ENCODE peak calls at places on chromosomes 16 and 17, in six cellular contexts. P is AG04450, Y is Calu3, I is nephron progenitor cell, N is gastrocnemius medialis, M is MM.1S. E is an unnamed sample.
A peak's percentile ranks its signal among the peaks of the same experiment; 100 is the strongest.

GRCh38 chr17:68437979-68438877 is 19.1 kb downstream of the WIPI1 start:
- DNase-seq in P (no peak), Y (peak; percentile 30), I (no peak), N (no peak), M (peak; percentile 89), E (no peak)

GRCh38 chr16:5446623-5447240 is 349.1 kb upstream of the EEF2KMT start:
- DNase-seq in P (no peak), Y (no peak), I (no peak), N (no peak), M (no peak), E (no peak)

GRCh38 chr16:29674188-29674587 is 4.8 kb upstream of the QPRT start:
- DNase-seq in P (no peak), Y (no peak), I (no peak), N (no peak), M (no peak), E (no peak)

GRCh38 chr17:8707591-8708453 is 36.8 kb downstream of the CCDC42 start:
- DNase-seq in P (no peak), Y (no peak), I (no peak), N (no peak), M (no peak), E (no peak)

GRCh38 chr16:76583466-76583865 is 306.3 kb downstream of the CNTNAP4 start:
- DNase-seq in P (no peak), Y (no peak), I (no peak), N (no peak), M (no peak), E (no peak)

GRCh38 chr17:47135235-47135634 is 53.9 kb downstream of the CDC27 start:
- DNase-seq in P (no peak), Y (no peak), I (no peak), N (no peak), M (no peak), E (no peak)

GRCh38 chr16:15434079-15434424 is 336 bp upstream of the BMERB1 start:
- DNase-seq in P (no peak), Y (no peak), I (no peak), N (no peak), M (no peak), E (no peak)

GRCh38 chr17:7241783-7242716 is at the start of gene GABARAP:
- DNase-seq in P (peak; percentile 82), Y (peak; percentile 81), I (peak; percentile 96), N (peak; percentile 88), M (peak; percentile 92), E (peak; percentile 88)

GRCh38 chr17:10151667-10152496 is 46.5 kb downstream of the GAS7 start:
- DNase-seq in P (no peak), Y (no peak), I (no peak), N (peak; percentile 16), M (no peak), E (no peak)

GRCh38 chr17:78781339-78782304 is at the start of gene CYTH1:
- DNase-seq in P (no peak), Y (peak; percentile 43), I (peak; percentile 68), N (no peak), M (peak; percentile 44), E (peak; percentile 31)

GRCh38 chr16:68116256-68116853 is 31.2 kb downstream of the NFATC3 start:
- DNase-seq in P (no peak), Y (no peak), I (no peak), N (no peak), M (peak; percentile 10), E (no peak)

GRCh38 chr17:21705021-21705601 is 12.8 kb downstream of the KCNJ18 start:
- DNase-seq in P (no peak), Y (no peak), I (no peak), N (no peak), M (no peak), E (no peak)

GRCh38 chr16:87210949-87211348 is 106.2 kb downstream of the C16orf95 start:
- DNase-seq in P (no peak), Y (no peak), I (no peak), N (no peak), M (no peak), E (no peak)

GRCh38 chr16:61042736-61043135 is 993.5 kb downstream of the CDH8 start:
- DNase-seq in P (no peak), Y (no peak), I (peak; percentile 42), N (no peak), M (peak; percentile 17), E (no peak)

GRCh38 chr16:25108054-25108453 is 3.5 kb upstream of the LCMT1 start:
- DNase-seq in P (no peak), Y (peak; percentile 45), I (no peak), N (no peak), M (peak; percentile 40), E (no peak)

GRCh38 chr16:80836846-80837245 is 32.4 kb upstream of the CDYL2 start:
- DNase-seq in P (no peak), Y (no peak), I (no peak), N (no peak), M (no peak), E (no peak)

GRCh38 chr17:48541574-48542113 is 3.3 kb downstream of the HOXB2 start:
- DNase-seq in P (no peak), Y (no peak), I (peak; percentile 65), N (no peak), M (no peak), E (no peak)

GRCh38 chr16:60200161-60200560 is 1466.0 kb upstream of the GOT2 start:
- DNase-seq in P (no peak), Y (no peak), I (no peak), N (no peak), M (no peak), E (no peak)

GRCh38 chr17:37788531-37788930 is 43.7 kb upstream of the HNF1B start:
- DNase-seq in P (no peak), Y (no peak), I (no peak), N (no peak), M (no peak), E (no peak)

GRCh38 chr16:7321661-7322060 is 11.0 kb upstream of the RBFOX1 start:
- DNase-seq in P (no peak), Y (no peak), I (no peak), N (no peak), M (no peak), E (no peak)

GRCh38 chr16:29662729-29663019 is 373 bp upstream of the SPN start:
- DNase-seq in P (no peak), Y (no peak), I (no peak), N (no peak), M (no peak), E (no peak)

GRCh38 chr17:67211742-67212141 is 33.3 kb downstream of the HELZ start:
- DNase-seq in P (no peak), Y (no peak), I (no peak), N (no peak), M (no peak), E (no peak)

GRCh38 chr17:2375406-2375805 is 25.5 kb downstream of the MNT start:
- DNase-seq in P (no peak), Y (no peak), I (no peak), N (no peak), M (no peak), E (no peak)

GRCh38 chr17:63395075-63395815 is 50.9 kb downstream of the CYB561 start:
- DNase-seq in P (no peak), Y (no peak), I (no peak), N (no peak), M (no peak), E (no peak)

GRCh38 chr17:63398680-63399079 is 47.4 kb downstream of the CYB561 start:
- DNase-seq in P (no peak), Y (no peak), I (no peak), N (no peak), M (no peak), E (no peak)

GRCh38 chr17:63399316-63399715 is 46.8 kb downstream of the CYB561 start:
- DNase-seq in P (no peak), Y (no peak), I (no peak), N (no peak), M (no peak), E (no peak)

GRCh38 chr17:63402808-63403207 is 43.3 kb downstream of the CYB561 start:
- DNase-seq in P (peak; percentile 67), Y (no peak), I (no peak), N (no peak), M (no peak), E (no peak)

GRCh38 chr17:63399856-63400255 is 46.2 kb downstream of the CYB561 start:
- DNase-seq in P (no peak), Y (no peak), I (no peak), N (no peak), M (no peak), E (no peak)
- TF ChIP-seq CTCF in P (no peak), Y (no peak), I (no peak), N (no peak), M (no peak), E (no peak)

DNA sequence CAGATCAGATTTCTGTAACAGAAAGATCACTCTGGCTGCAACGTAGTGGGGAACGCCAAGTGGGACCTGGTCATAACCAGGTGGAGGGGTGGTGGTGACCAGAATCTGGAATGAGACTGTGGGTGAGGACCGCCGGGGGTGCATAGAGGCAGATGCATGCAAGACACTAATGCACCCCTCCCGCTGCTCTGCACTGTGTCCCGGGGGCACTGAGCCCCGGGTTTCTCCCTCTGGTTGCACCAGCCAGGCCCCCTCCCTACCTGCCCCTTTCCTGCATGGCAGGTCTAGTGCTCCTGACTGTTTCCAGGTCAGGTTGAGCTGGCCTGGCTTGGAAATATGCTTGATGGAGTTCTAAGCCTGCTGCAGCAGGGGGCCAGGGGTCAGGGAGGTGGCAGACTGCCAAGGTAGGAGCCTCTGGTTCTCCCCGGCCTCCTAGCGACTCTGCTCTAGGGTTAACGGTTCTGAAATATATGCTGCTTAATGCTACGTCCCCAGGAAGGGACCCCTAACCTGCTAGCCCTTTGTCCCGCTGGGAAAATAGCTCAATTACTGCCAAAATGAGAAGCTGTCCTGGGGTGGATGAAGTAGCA is 94.3 kb downstream of the SDK2 start:
- DNase-seq in P (no peak), Y (no peak), I (no peak), N (no peak), M (no peak), E (no peak)
- TF ChIP-seq CTCF in P (no peak), Y (no peak), I (no peak), N (no peak), M (no peak), E (no peak)

DNA sequence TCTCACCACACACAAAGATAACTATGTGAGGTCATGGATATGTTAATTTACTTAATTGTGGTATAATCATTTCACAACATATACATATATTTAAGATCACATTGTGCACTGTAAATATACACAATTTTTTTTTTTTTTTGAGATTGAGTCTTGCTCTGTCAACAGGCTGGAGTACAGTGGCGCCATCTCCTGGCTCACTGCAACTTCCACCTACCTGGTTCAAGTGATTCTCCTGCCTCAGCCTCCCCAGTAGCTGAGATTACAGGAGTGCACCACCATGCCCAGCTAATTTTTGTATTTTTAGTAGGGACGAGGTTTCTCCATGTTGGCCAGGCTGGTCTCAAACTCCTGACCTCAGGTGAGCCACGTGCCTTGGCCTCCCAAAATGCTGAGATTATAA is 11.5 kb upstream of the PRSS54 start:
- DNase-seq in P (no peak), Y (peak; percentile 36), I (no peak), N (no peak), M (peak; percentile 39), E (no peak)
- TF ChIP-seq CTCF in P (peak; percentile 50), Y (peak; percentile 46), I (peak; percentile 14), N (no peak), M (peak; percentile 47), E (peak; percentile 44)

GRCh38 chr16:23048164-23048563 is 101.1 kb downstream of the USP31 start:
- DNase-seq in P (no peak), Y (no peak), I (no peak), N (no peak), M (no peak), E (no peak)
- TF ChIP-seq CTCF in P (no peak), Y (no peak), I (no peak), N (no peak), M (no peak), E (no peak)

GRCh38 chr16:49890876-49891275 is 35.0 kb upstream of the ZNF423 start:
- DNase-seq in P (no peak), Y (no peak), I (peak; percentile 25), N (no peak), M (no peak), E (no peak)
- TF ChIP-seq CTCF in P (no peak), Y (no peak), I (peak; percentile 12), N (no peak), M (peak; percentile 27), E (peak; percentile 38)

GRCh38 chr17:30805944-30806456 is 18.5 kb downstream of the CRLF3 start:
- DNase-seq in P (no peak), Y (no peak), I (no peak), N (no peak), M (no peak), E (no peak)
- TF ChIP-seq CTCF in P (peak; percentile 19), Y (peak; percentile 14), I (no peak), N (no peak), M (peak; percentile 17), E (no peak)